ENCODE peak calls at places on chromosomes 13 and 19, in six cellular contexts. One of them, this sample, is unnamed.

GRCh38 chr19:497861-498590 is 1.7 kb downstream of the MADCAM1 start:
- DNase-seq in Caco-2: no peak
- DNase-seq in pancreas: peak; percentile 78
- DNase-seq in adipocyte: no peak
- DNase-seq in IMR-90: no peak
- DNase-seq in GM23248: no peak
- DNase-seq in this sample: no peak

GRCh38 chr19:45901912-45902650 is at the start of gene MYPOP:
- DNase-seq in GM23248: peak; percentile 40
- DNase-seq in Caco-2: no peak
- DNase-seq in IMR-90: no peak
- DNase-seq in pancreas: no peak
- DNase-seq in adipocyte: peak; percentile 25
- DNase-seq in this sample: no peak

GRCh38 chr13:37306778-37307544 is 201.5 kb upstream of the CSNK1A1L start:
- DNase-seq in IMR-90: peak; percentile 98
- DNase-seq in pancreas: no peak
- DNase-seq in adipocyte: peak; percentile 83
- DNase-seq in GM23248: peak; percentile 93
- DNase-seq in Caco-2: no peak
- DNase-seq in this sample: no peak

GRCh38 chr13:110713981-110714797 is 689 bp downstream of the ING1 start:
- DNase-seq in IMR-90: peak; percentile 32
- DNase-seq in Caco-2: peak; percentile 66
- DNase-seq in pancreas: peak; percentile 87
- DNase-seq in GM23248: peak; percentile 80
- DNase-seq in adipocyte: peak; percentile 71
- DNase-seq in this sample: no peak

GRCh38 chr13:51284339-51284738 is 55.2 kb upstream of the SERPINE3 start:
- DNase-seq in adipocyte: no peak
- DNase-seq in pancreas: no peak
- DNase-seq in GM23248: no peak
- DNase-seq in Caco-2: no peak
- DNase-seq in IMR-90: no peak
- DNase-seq in this sample: no peak

GRCh38 chr19:9971341-9971897 is 35.1 kb upstream of the OLFM2 start:
- DNase-seq in Caco-2: no peak
- DNase-seq in GM23248: no peak
- DNase-seq in pancreas: no peak
- DNase-seq in IMR-90: no peak
- DNase-seq in adipocyte: no peak
- DNase-seq in this sample: no peak

GRCh38 chr19:35870798-35871197 is 2.4 kb downstream of the APLP1 start:
- DNase-seq in pancreas: no peak
- DNase-seq in GM23248: no peak
- DNase-seq in adipocyte: no peak
- DNase-seq in Caco-2: no peak
- DNase-seq in IMR-90: no peak
- DNase-seq in this sample: no peak

GRCh38 chr19:15696654-15697194 is 23.8 kb downstream of the CYP4F12 start:
- DNase-seq in GM23248: no peak
- DNase-seq in IMR-90: no peak
- DNase-seq in adipocyte: no peak
- DNase-seq in pancreas: no peak
- DNase-seq in Caco-2: no peak
- DNase-seq in this sample: no peak

GRCh38 chr19:23415561-23416191 is 20.4 kb upstream of the ZNF91 start:
- DNase-seq in adipocyte: no peak
- DNase-seq in Caco-2: no peak
- DNase-seq in pancreas: no peak
- DNase-seq in IMR-90: no peak
- DNase-seq in GM23248: peak; percentile 25
- DNase-seq in this sample: no peak

GRCh38 chr13:51178456-51179074 is 43.6 kb upstream of the FAM124A start:
- DNase-seq in Caco-2: no peak
- DNase-seq in IMR-90: no peak
- DNase-seq in adipocyte: no peak
- DNase-seq in GM23248: no peak
- DNase-seq in pancreas: no peak
- DNase-seq in this sample: no peak

GRCh38 chr13:34412295-34412694 is 529.8 kb upstream of the NBEA start:
- DNase-seq in IMR-90: no peak
- DNase-seq in Caco-2: no peak
- DNase-seq in pancreas: no peak
- DNase-seq in GM23248: no peak
- DNase-seq in adipocyte: peak; percentile 38
- DNase-seq in this sample: no peak

GRCh38 chr19:10603873-10604459 is 16.9 kb upstream of the AP1M2 start:
- DNase-seq in adipocyte: no peak
- DNase-seq in IMR-90: no peak
- DNase-seq in GM23248: no peak
- DNase-seq in pancreas: no peak
- DNase-seq in Caco-2: no peak
- DNase-seq in this sample: no peak

GRCh38 chr13:98240131-98240530 is 63.1 kb upstream of the RNF113B start:
- DNase-seq in IMR-90: no peak
- DNase-seq in GM23248: no peak
- DNase-seq in Caco-2: no peak
- DNase-seq in pancreas: no peak
- DNase-seq in adipocyte: no peak
- DNase-seq in this sample: no peak

DNA sequence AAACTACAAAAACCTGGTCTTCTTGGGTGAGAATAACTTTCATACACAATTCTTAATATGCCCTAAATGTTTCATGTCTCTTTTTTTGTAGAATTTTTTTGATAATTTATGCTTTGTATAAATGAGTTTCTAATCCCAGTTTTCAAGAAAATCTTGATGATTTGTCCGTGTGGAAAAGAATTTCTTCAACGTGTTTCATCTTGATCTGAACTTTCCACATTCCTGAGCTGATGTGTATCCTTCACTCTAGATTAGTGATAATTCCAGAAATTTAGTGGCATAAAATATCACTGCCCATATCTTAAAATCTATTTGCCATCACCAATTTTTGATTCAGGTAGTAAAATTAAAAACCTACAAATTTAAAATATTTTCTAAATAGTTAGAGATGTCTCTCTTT is 24.6 kb downstream of the ZNF431 start:
- DNase-seq in pancreas: no peak
- DNase-seq in Caco-2: no peak
- DNase-seq in IMR-90: no peak
- DNase-seq in adipocyte: no peak
- DNase-seq in GM23248: no peak
- DNase-seq in this sample: no peak
- H3K36me3 ChIP-seq in pancreas: no peaks in the 10 kb centered on the region
- H3K36me3 ChIP-seq in Caco-2: no peaks in the 10 kb centered on the region
- H3K36me3 ChIP-seq in IMR-90: peaks cover 18% of the 10 kb centered on the region
- H3K36me3 ChIP-seq in adipocyte: peaks cover 85% of the 10 kb centered on the region
- H3K36me3 ChIP-seq in GM23248: peaks cover 30% of the 10 kb centered on the region
- H3K36me3 ChIP-seq in this sample: peaks cover 14% of the 10 kb centered on the region

GRCh38 chr19:20107301-20107700 is 29.5 kb downstream of the ZNF90 start:
- DNase-seq in Caco-2: no peak
- DNase-seq in IMR-90: no peak
- DNase-seq in GM23248: no peak
- DNase-seq in pancreas: no peak
- DNase-seq in adipocyte: no peak
- DNase-seq in this sample: no peak
- H3K9me3 ChIP-seq in Caco-2: peaks cover 3% of the 10 kb centered on the region
- H3K9me3 ChIP-seq in IMR-90: peaks cover 24% of the 10 kb centered on the region
- H3K9me3 ChIP-seq in GM23248: no peaks in the 10 kb centered on the region
- H3K9me3 ChIP-seq in pancreas: peaks cover 3% of the 10 kb centered on the region
- H3K9me3 ChIP-seq in adipocyte: peaks cover 66% of the 10 kb centered on the region
- H3K9me3 ChIP-seq in this sample: peaks cover 20% of the 10 kb centered on the region

GRCh38 chr13:109055850-109056249 is 426.4 kb downstream of the MYO16 start:
- DNase-seq in pancreas: no peak
- DNase-seq in GM23248: no peak
- DNase-seq in IMR-90: no peak
- DNase-seq in Caco-2: no peak
- DNase-seq in adipocyte: no peak
- DNase-seq in this sample: no peak

DNA sequence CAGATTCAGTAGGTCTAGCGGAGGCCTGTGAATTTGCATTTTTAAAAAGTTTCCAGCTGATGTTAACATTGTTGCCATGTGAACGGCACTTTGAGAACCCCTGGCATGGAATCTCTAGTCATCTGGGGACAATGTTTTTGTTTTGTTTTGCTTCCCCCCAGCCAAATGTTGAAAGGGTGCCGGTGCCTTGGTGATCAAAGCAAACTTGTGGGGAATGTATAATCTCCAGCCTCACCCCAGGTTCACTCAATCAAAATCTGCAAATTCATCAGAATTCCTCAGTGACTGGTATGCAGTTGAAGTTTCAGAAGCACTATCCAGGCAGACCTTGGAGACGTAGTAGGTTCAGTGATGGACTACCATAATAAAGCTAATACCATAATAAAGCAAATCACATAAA is 428.7 kb downstream of the MYO16 start:
- DNase-seq in GM23248: no peak
- DNase-seq in pancreas: no peak
- DNase-seq in Caco-2: no peak
- DNase-seq in adipocyte: no peak
- DNase-seq in IMR-90: no peak
- DNase-seq in this sample: no peak
- H3K36me3 ChIP-seq in GM23248: no peaks in the 10 kb centered on the region
- H3K36me3 ChIP-seq in pancreas: no peaks in the 10 kb centered on the region
- H3K36me3 ChIP-seq in Caco-2: no peaks in the 10 kb centered on the region
- H3K36me3 ChIP-seq in adipocyte: no peaks in the 10 kb centered on the region
- H3K36me3 ChIP-seq in IMR-90: no peaks in the 10 kb centered on the region
- H3K36me3 ChIP-seq in this sample: no peaks in the 10 kb centered on the region

DNA sequence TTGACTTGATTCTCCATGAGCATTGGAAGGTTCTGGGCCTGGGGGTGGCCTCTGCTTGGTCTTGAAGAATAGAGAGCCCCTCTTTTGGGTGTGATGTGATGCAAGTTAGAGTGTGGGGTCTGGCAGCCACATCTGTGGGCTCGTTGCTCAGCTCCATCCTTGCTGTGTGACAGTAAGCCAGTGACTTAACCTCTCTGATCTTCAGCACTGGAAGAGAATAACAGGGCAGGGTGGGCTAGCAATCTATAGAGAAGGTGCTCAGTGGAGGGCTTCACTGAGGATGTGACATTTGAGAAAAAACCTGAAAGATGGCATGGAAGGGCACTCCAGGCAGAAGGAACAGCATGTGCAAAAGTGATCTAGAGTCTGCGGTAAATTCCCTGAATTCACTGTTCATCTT is 28.2 kb downstream of the CELF5 start:
- DNase-seq in GM23248: no peak
- DNase-seq in IMR-90: no peak
- DNase-seq in adipocyte: no peak
- DNase-seq in Caco-2: no peak
- DNase-seq in pancreas: no peak
- DNase-seq in this sample: no peak
- H3K9me3 ChIP-seq in GM23248: no peaks in the 10 kb centered on the region
- H3K9me3 ChIP-seq in IMR-90: peaks cover 10% of the 10 kb centered on the region
- H3K9me3 ChIP-seq in adipocyte: peaks cover 12% of the 10 kb centered on the region
- H3K9me3 ChIP-seq in Caco-2: no peaks in the 10 kb centered on the region
- H3K9me3 ChIP-seq in pancreas: no peaks in the 10 kb centered on the region
- H3K9me3 ChIP-seq in this sample: peaks cover 7% of the 10 kb centered on the region

DNA sequence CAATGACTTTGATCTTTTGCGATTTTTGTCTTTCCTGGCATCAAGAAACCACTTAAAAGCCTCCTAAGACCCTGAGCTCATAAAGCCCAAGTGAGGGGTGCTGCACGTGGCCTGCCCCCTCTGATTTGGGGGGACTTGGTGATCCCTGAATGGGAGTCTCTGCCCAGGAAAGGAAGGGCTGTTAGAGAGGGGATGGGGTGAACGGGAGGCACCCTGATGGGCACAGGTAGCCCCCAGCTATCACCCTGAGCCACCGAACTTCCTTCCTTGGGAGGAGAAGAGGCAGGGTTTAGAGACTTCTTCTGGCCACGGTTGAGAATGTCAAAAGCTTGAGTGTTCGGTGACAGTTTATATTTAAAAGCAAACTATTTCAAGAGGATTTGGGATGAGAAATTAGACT is 305.5 kb downstream of the ZNF536 start:
- DNase-seq in Caco-2: no peak
- DNase-seq in pancreas: no peak
- DNase-seq in IMR-90: no peak
- DNase-seq in GM23248: no peak
- DNase-seq in adipocyte: no peak
- DNase-seq in this sample: no peak
- H3K36me3 ChIP-seq in Caco-2: no peaks in the 10 kb centered on the region
- H3K36me3 ChIP-seq in pancreas: no peaks in the 10 kb centered on the region
- H3K36me3 ChIP-seq in IMR-90: no peaks in the 10 kb centered on the region
- H3K36me3 ChIP-seq in GM23248: no peaks in the 10 kb centered on the region
- H3K36me3 ChIP-seq in adipocyte: no peaks in the 10 kb centered on the region
- H3K36me3 ChIP-seq in this sample: no peaks in the 10 kb centered on the region

GRCh38 chr19:27821418-27822018 is 1391.4 kb downstream of the UQCRFS1 start:
- DNase-seq in GM23248: no peak
- DNase-seq in IMR-90: no peak
- DNase-seq in adipocyte: no peak
- DNase-seq in pancreas: no peak
- DNase-seq in Caco-2: no peak
- DNase-seq in this sample: no peak

DNA sequence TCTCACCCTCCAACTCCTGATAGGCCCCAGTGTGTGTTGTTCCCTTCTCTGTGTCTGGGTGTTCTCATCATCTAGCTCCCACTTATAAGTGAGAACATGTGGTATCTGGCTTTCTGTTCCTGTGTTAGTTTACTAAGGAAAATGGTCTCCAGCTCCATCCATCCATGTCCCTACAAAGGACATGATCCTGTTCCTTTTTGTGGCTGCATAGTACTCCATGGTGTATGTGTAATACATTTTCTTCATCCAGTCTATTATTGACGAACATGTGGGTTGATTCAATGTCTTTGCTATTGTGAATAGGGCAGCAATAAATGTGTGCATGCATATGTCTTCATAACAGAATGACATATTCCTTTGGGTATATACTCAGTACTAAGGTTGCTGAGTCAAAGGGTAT is 1397.0 kb downstream of the UQCRFS1 start:
- DNase-seq in adipocyte: no peak
- DNase-seq in pancreas: no peak
- DNase-seq in Caco-2: no peak
- DNase-seq in IMR-90: no peak
- DNase-seq in GM23248: no peak
- DNase-seq in this sample: no peak
- H3K9me3 ChIP-seq in adipocyte: no peaks in the 10 kb centered on the region
- H3K9me3 ChIP-seq in pancreas: no peaks in the 10 kb centered on the region
- H3K9me3 ChIP-seq in Caco-2: no peaks in the 10 kb centered on the region
- H3K9me3 ChIP-seq in IMR-90: peaks cover 2% of the 10 kb centered on the region
- H3K9me3 ChIP-seq in GM23248: no peaks in the 10 kb centered on the region
- H3K9me3 ChIP-seq in this sample: peaks cover 2% of the 10 kb centered on the region

DNA sequence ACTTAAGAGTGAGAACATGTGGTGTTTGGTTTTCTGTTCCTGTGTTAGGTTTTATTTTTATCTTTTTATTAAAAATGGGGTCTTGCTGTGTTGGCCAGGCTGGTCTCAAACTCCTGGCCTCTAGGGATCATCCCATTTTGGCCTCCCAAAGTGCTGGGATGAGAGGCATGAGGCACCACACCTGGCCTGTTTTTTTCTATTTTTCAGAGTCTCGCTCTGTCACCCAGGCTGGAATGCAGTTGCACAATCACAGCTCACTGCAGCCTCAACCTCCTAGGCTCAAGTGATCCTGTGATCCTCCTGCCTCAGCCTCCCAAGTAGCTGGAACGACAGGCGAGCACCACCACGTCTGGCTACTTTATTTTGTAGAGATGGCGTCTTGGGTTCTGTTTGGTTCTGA is 7.6 kb downstream of the ZNF574 start:
- DNase-seq in GM23248: no peak
- DNase-seq in adipocyte: no peak
- DNase-seq in pancreas: no peak
- DNase-seq in IMR-90: no peak
- DNase-seq in Caco-2: no peak
- DNase-seq in this sample: no peak
- H3K36me3 ChIP-seq in GM23248: peaks cover 6% of the 10 kb centered on the region
- H3K36me3 ChIP-seq in adipocyte: peaks cover 29% of the 10 kb centered on the region
- H3K36me3 ChIP-seq in pancreas: peaks cover 7% of the 10 kb centered on the region
- H3K36me3 ChIP-seq in IMR-90: peaks cover 38% of the 10 kb centered on the region
- H3K36me3 ChIP-seq in Caco-2: peaks cover 5% of the 10 kb centered on the region
- H3K36me3 ChIP-seq in this sample: peaks cover 34% of the 10 kb centered on the region

This sample was measured in thoracic aorta.